ENCODE peak calls at places on chromosomes 2 and 18, in seven cellular contexts. One of them, this sample, is unnamed. For H3K4me1, the result is how much of the 10 kb centered on the place peaks cover.

GRCh38 chr2:15664273-15665066 is 72.8 kb downstream of the DDX1 start:
- DNase-seq in left ventricle myocardium inferior: no peak
- DNase-seq in naive thymus-derived CD4-positive, alpha-beta T cell: no peak
- DNase-seq in right cardiac atrium: no peak
- DNase-seq in ascending aorta: no peak
- DNase-seq in cardiac muscle cell: no peak
- DNase-seq in GM23248: no peak
- DNase-seq in this sample: no peak

GRCh38 chr2:31286230-31286629 is 52.3 kb downstream of the EHD3 start:
- DNase-seq in left ventricle myocardium inferior: no peak
- DNase-seq in naive thymus-derived CD4-positive, alpha-beta T cell: no peak
- DNase-seq in right cardiac atrium: no peak
- DNase-seq in ascending aorta: peak
- DNase-seq in cardiac muscle cell: no peak
- DNase-seq in GM23248: no peak
- DNase-seq in this sample: no peak

GRCh38 chr2:64362562-64363026 is 91.4 kb upstream of the LGALSL start:
- DNase-seq in left ventricle myocardium inferior: no peak
- DNase-seq in naive thymus-derived CD4-positive, alpha-beta T cell: no peak
- DNase-seq in right cardiac atrium: no peak
- DNase-seq in ascending aorta: no peak
- DNase-seq in cardiac muscle cell: no peak
- DNase-seq in GM23248: no peak
- DNase-seq in this sample: no peak

GRCh38 chr2:220228310-220229006 is 601.0 kb downstream of the SLC4A3 start:
- DNase-seq in left ventricle myocardium inferior: no peak
- DNase-seq in naive thymus-derived CD4-positive, alpha-beta T cell: no peak
- DNase-seq in right cardiac atrium: no peak
- DNase-seq in ascending aorta: no peak
- DNase-seq in cardiac muscle cell: no peak
- DNase-seq in GM23248: peak
- DNase-seq in this sample: no peak

GRCh38 chr2:54657664-54658083 is 65.8 kb upstream of the EML6 start:
- DNase-seq in left ventricle myocardium inferior: peak
- DNase-seq in naive thymus-derived CD4-positive, alpha-beta T cell: peak
- DNase-seq in right cardiac atrium: peak
- DNase-seq in ascending aorta: no peak
- DNase-seq in cardiac muscle cell: peak
- DNase-seq in GM23248: peak
- DNase-seq in this sample: no peak

GRCh38 chr2:129805889-129806288 is 173.6 kb upstream of the RAB6C start:
- DNase-seq in left ventricle myocardium inferior: no peak
- DNase-seq in naive thymus-derived CD4-positive, alpha-beta T cell: no peak
- DNase-seq in right cardiac atrium: no peak
- DNase-seq in ascending aorta: no peak
- DNase-seq in cardiac muscle cell: no peak
- DNase-seq in GM23248: no peak
- DNase-seq in this sample: no peak

GRCh38 chr2:191892391-191892790 is 45.5 kb upstream of the CAVIN2 start:
- DNase-seq in left ventricle myocardium inferior: no peak
- DNase-seq in naive thymus-derived CD4-positive, alpha-beta T cell: no peak
- DNase-seq in right cardiac atrium: no peak
- DNase-seq in ascending aorta: no peak
- DNase-seq in cardiac muscle cell: no peak
- DNase-seq in GM23248: peak
- DNase-seq in this sample: no peak

GRCh38 chr18:59516356-59517155 is 157.5 kb upstream of the LMAN1 start:
- DNase-seq in left ventricle myocardium inferior: peak
- DNase-seq in naive thymus-derived CD4-positive, alpha-beta T cell: no peak
- DNase-seq in right cardiac atrium: peak
- DNase-seq in ascending aorta: no peak
- DNase-seq in cardiac muscle cell: peak
- DNase-seq in GM23248: peak
- DNase-seq in this sample: no peak

GRCh38 chr18:55607763-55608162 is 19.8 kb upstream of the TCF4 start:
- DNase-seq in left ventricle myocardium inferior: no peak
- DNase-seq in naive thymus-derived CD4-positive, alpha-beta T cell: no peak
- DNase-seq in right cardiac atrium: no peak
- DNase-seq in ascending aorta: no peak
- DNase-seq in cardiac muscle cell: no peak
- DNase-seq in GM23248: no peak
- DNase-seq in this sample: no peak
- H3K4me1 ChIP-seq in left ventricle myocardium inferior: under half
- H3K4me1 ChIP-seq in naive thymus-derived CD4-positive, alpha-beta T cell: under half
- H3K4me1 ChIP-seq in right cardiac atrium: under half
- H3K4me1 ChIP-seq in ascending aorta: under half
- H3K4me1 ChIP-seq in cardiac muscle cell: under half
- H3K4me1 ChIP-seq in GM23248: under half
- H3K4me1 ChIP-seq in this sample: under half

GRCh38 chr2:20596193-20596972 is 54.5 kb downstream of the HS1BP3 start:
- DNase-seq in left ventricle myocardium inferior: no peak
- DNase-seq in naive thymus-derived CD4-positive, alpha-beta T cell: no peak
- DNase-seq in right cardiac atrium: no peak
- DNase-seq in ascending aorta: peak
- DNase-seq in cardiac muscle cell: no peak
- DNase-seq in GM23248: no peak
- DNase-seq in this sample: no peak

GRCh38 chr2:20599861-20600461 is 50.9 kb downstream of the HS1BP3 start:
- DNase-seq in left ventricle myocardium inferior: no peak
- DNase-seq in naive thymus-derived CD4-positive, alpha-beta T cell: no peak
- DNase-seq in right cardiac atrium: no peak
- DNase-seq in ascending aorta: peak
- DNase-seq in cardiac muscle cell: no peak
- DNase-seq in GM23248: no peak
- DNase-seq in this sample: no peak

GRCh38 chr2:20596973-20597867 is 53.7 kb downstream of the HS1BP3 start:
- DNase-seq in left ventricle myocardium inferior: peak
- DNase-seq in naive thymus-derived CD4-positive, alpha-beta T cell: no peak
- DNase-seq in right cardiac atrium: peak
- DNase-seq in ascending aorta: peak
- DNase-seq in cardiac muscle cell: no peak
- DNase-seq in GM23248: no peak
- DNase-seq in this sample: no peak

GRCh38 chr2:20599001-20599600 is 51.8 kb downstream of the HS1BP3 start:
- DNase-seq in left ventricle myocardium inferior: peak
- DNase-seq in naive thymus-derived CD4-positive, alpha-beta T cell: no peak
- DNase-seq in right cardiac atrium: peak
- DNase-seq in ascending aorta: peak
- DNase-seq in cardiac muscle cell: no peak
- DNase-seq in GM23248: no peak
- DNase-seq in this sample: no peak

GRCh38 chr2:20597868-20598183 is 53.1 kb downstream of the HS1BP3 start:
- DNase-seq in left ventricle myocardium inferior: no peak
- DNase-seq in naive thymus-derived CD4-positive, alpha-beta T cell: no peak
- DNase-seq in right cardiac atrium: no peak
- DNase-seq in ascending aorta: peak
- DNase-seq in cardiac muscle cell: no peak
- DNase-seq in GM23248: no peak
- DNase-seq in this sample: no peak
- H3K4me1 ChIP-seq in left ventricle myocardium inferior: half or more
- H3K4me1 ChIP-seq in naive thymus-derived CD4-positive, alpha-beta T cell: under half
- H3K4me1 ChIP-seq in right cardiac atrium: under half
- H3K4me1 ChIP-seq in ascending aorta: under half
- H3K4me1 ChIP-seq in cardiac muscle cell: under half
- H3K4me1 ChIP-seq in GM23248: under half
- H3K4me1 ChIP-seq in this sample: under half

GRCh38 chr2:33603416-33603815 is 4.3 kb upstream of the FAM98A start:
- DNase-seq in left ventricle myocardium inferior: no peak
- DNase-seq in naive thymus-derived CD4-positive, alpha-beta T cell: no peak
- DNase-seq in right cardiac atrium: no peak
- DNase-seq in ascending aorta: no peak
- DNase-seq in cardiac muscle cell: no peak
- DNase-seq in GM23248: no peak
- DNase-seq in this sample: no peak

GRCh38 chr2:33607137-33607781 is 8.2 kb upstream of the FAM98A start:
- DNase-seq in left ventricle myocardium inferior: no peak
- DNase-seq in naive thymus-derived CD4-positive, alpha-beta T cell: no peak
- DNase-seq in right cardiac atrium: no peak
- DNase-seq in ascending aorta: no peak
- DNase-seq in cardiac muscle cell: no peak
- DNase-seq in GM23248: no peak
- DNase-seq in this sample: no peak

GRCh38 chr2:33606622-33607021 is 7.5 kb upstream of the FAM98A start:
- DNase-seq in left ventricle myocardium inferior: no peak
- DNase-seq in naive thymus-derived CD4-positive, alpha-beta T cell: no peak
- DNase-seq in right cardiac atrium: no peak
- DNase-seq in ascending aorta: no peak
- DNase-seq in cardiac muscle cell: no peak
- DNase-seq in GM23248: no peak
- DNase-seq in this sample: no peak

GRCh38 chr2:33602216-33602830 is 3.2 kb upstream of the FAM98A start:
- DNase-seq in left ventricle myocardium inferior: no peak
- DNase-seq in naive thymus-derived CD4-positive, alpha-beta T cell: no peak
- DNase-seq in right cardiac atrium: no peak
- DNase-seq in ascending aorta: no peak
- DNase-seq in cardiac muscle cell: no peak
- DNase-seq in GM23248: peak
- DNase-seq in this sample: no peak

DNA sequence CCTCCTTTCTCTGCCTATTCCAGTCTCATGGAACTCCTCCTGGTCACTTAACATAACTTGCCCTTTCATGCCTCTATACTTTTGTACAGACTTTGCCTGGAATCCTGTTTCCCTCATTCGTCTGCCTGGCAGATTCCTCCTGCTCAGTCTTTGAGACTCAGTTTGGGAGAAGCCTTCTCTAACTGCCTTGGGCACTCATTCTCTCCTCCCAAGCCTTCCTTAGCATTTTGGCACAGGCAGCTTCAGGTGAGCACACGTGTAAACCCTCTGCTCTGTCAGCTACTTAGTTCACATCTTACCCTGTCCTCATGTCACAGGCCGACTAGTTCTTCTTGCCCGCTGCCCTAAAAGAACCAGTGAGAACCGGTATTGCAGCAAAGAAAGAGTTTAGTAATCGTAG is 6.0 kb upstream of the FAM98A start:
- DNase-seq in left ventricle myocardium inferior: no peak
- DNase-seq in naive thymus-derived CD4-positive, alpha-beta T cell: no peak
- DNase-seq in right cardiac atrium: no peak
- DNase-seq in ascending aorta: no peak
- DNase-seq in cardiac muscle cell: no peak
- DNase-seq in GM23248: no peak
- DNase-seq in this sample: no peak
- H3K4me1 ChIP-seq in left ventricle myocardium inferior: under half
- H3K4me1 ChIP-seq in naive thymus-derived CD4-positive, alpha-beta T cell: under half
- H3K4me1 ChIP-seq in right cardiac atrium: under half
- H3K4me1 ChIP-seq in ascending aorta: under half
- H3K4me1 ChIP-seq in cardiac muscle cell: under half
- H3K4me1 ChIP-seq in GM23248: under half
- H3K4me1 ChIP-seq in this sample: under half

GRCh38 chr2:240575101-240575965 is 7.0 kb downstream of the RNPEPL1 start:
- DNase-seq in left ventricle myocardium inferior: peak
- DNase-seq in naive thymus-derived CD4-positive, alpha-beta T cell: no peak
- DNase-seq in right cardiac atrium: peak
- DNase-seq in ascending aorta: no peak
- DNase-seq in cardiac muscle cell: no peak
- DNase-seq in GM23248: no peak
- DNase-seq in this sample: no peak
- H3K4me1 ChIP-seq in left ventricle myocardium inferior: under half
- H3K4me1 ChIP-seq in naive thymus-derived CD4-positive, alpha-beta T cell: under half
- H3K4me1 ChIP-seq in right cardiac atrium: under half
- H3K4me1 ChIP-seq in ascending aorta: under half
- H3K4me1 ChIP-seq in cardiac muscle cell: under half
- H3K4me1 ChIP-seq in GM23248: under half
- H3K4me1 ChIP-seq in this sample: under half

GRCh38 chr18:3624818-3625716 is 175.1 kb downstream of the TGIF1 start:
- DNase-seq in left ventricle myocardium inferior: no peak
- DNase-seq in naive thymus-derived CD4-positive, alpha-beta T cell: no peak
- DNase-seq in right cardiac atrium: peak
- DNase-seq in ascending aorta: peak
- DNase-seq in cardiac muscle cell: peak
- DNase-seq in GM23248: peak
- DNase-seq in this sample: peak
- H3K4me1 ChIP-seq in left ventricle myocardium inferior: under half
- H3K4me1 ChIP-seq in naive thymus-derived CD4-positive, alpha-beta T cell: under half
- H3K4me1 ChIP-seq in right cardiac atrium: under half
- H3K4me1 ChIP-seq in ascending aorta: under half
- H3K4me1 ChIP-seq in cardiac muscle cell: under half
- H3K4me1 ChIP-seq in GM23248: under half
- H3K4me1 ChIP-seq in this sample: under half

DNA sequence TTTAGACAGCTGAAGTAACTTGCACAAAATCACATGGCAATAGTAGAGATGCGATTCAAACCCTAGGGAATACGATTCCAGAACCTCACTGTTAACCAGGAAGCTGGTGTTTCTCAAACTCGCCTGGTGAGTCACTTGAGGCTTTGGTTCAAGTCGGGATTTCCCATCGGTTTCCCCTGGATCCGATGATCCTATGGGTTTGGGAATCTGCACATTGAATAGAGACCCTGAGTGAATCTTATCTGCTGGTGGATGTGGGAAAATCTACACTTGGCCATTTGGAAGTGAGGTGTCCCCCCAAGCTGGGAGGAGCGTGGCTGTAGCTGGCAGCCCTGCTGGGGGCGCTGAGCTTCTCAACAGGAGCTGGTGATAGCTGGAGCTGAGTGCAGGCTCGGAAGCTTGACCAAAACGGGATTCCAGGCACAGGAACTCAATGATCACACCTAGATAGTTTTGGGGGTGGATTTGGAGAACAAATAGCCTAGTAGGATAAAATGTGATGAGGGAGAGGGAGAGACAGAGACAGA is 135.4 kb downstream of the PRKCE start:
- DNase-seq in left ventricle myocardium inferior: no peak
- DNase-seq in naive thymus-derived CD4-positive, alpha-beta T cell: no peak
- DNase-seq in right cardiac atrium: no peak
- DNase-seq in ascending aorta: no peak
- DNase-seq in cardiac muscle cell: no peak
- DNase-seq in GM23248: no peak
- DNase-seq in this sample: no peak
- H3K4me1 ChIP-seq in left ventricle myocardium inferior: half or more
- H3K4me1 ChIP-seq in naive thymus-derived CD4-positive, alpha-beta T cell: under half
- H3K4me1 ChIP-seq in right cardiac atrium: under half
- H3K4me1 ChIP-seq in ascending aorta: under half
- H3K4me1 ChIP-seq in cardiac muscle cell: under half
- H3K4me1 ChIP-seq in GM23248: under half
- H3K4me1 ChIP-seq in this sample: under half

DNA sequence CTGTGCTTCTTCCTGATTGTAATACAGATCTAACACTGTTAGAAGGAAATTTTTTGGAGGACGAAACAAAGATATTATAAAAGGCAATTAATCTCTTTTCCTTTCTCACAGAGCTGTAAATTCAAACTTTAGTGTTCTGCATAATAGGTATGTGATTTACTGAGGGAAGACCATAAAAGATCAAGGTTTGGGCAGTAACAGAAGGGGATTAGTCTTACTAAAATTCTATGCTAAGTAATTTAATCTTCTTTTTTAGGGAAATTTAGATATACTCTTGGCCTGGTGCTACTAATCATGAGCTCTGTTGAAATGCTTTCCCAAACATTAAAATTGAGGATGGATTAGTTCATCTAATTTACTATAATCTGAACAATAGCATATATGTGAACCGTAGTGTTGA is 8.8 kb upstream of the QPCT start:
- DNase-seq in left ventricle myocardium inferior: no peak
- DNase-seq in naive thymus-derived CD4-positive, alpha-beta T cell: no peak
- DNase-seq in right cardiac atrium: no peak
- DNase-seq in ascending aorta: no peak
- DNase-seq in cardiac muscle cell: no peak
- DNase-seq in GM23248: no peak
- DNase-seq in this sample: no peak
- H3K4me1 ChIP-seq in left ventricle myocardium inferior: under half
- H3K4me1 ChIP-seq in naive thymus-derived CD4-positive, alpha-beta T cell: under half
- H3K4me1 ChIP-seq in right cardiac atrium: under half
- H3K4me1 ChIP-seq in ascending aorta: under half
- H3K4me1 ChIP-seq in cardiac muscle cell: under half
- H3K4me1 ChIP-seq in GM23248: under half
- H3K4me1 ChIP-seq in this sample: under half

This sample was measured in effector memory CD4-positive, alpha-beta T cell.